ENCODE peak calls at places on chromosomes 16 and 17, in ten cellular contexts. One of them, this sample, is unnamed.
A peak's percentile ranks its signal among the peaks of the same experiment; 100 is the strongest.

GRCh38 chr16:89191033-89191900 is 9.1 kb downstream of the SLC22A31 start:
- DNase-seq in uterus: no peak
- DNase-seq in GM23338: no peak
- DNase-seq in MM.1S: no peak
- DNase-seq in thoracic aorta: no peak
- DNase-seq in GM23248: no peak
- DNase-seq in small intestine: no peak
- DNase-seq in mesendoderm: no peak
- DNase-seq in fibroblast of lung: no peak
- DNase-seq in cardiac muscle cell: no peak
- DNase-seq in this sample: no peak

GRCh38 chr16:29943846-29944669 is 17.8 kb upstream of the TMEM219 start:
- DNase-seq in uterus: peak; percentile 74
- DNase-seq in GM23338: peak; percentile 80
- DNase-seq in MM.1S: no peak
- DNase-seq in thoracic aorta: no peak
- DNase-seq in GM23248: peak; percentile 98
- DNase-seq in small intestine: peak; percentile 97
- DNase-seq in mesendoderm: peak; percentile 99
- DNase-seq in fibroblast of lung: peak; percentile 99
- DNase-seq in cardiac muscle cell: peak; percentile 27
- DNase-seq in this sample: no peak

GRCh38 chr17:37483311-37484039 is 6.2 kb upstream of the DUSP14 start:
- DNase-seq in uterus: peak; percentile 36
- DNase-seq in GM23338: peak; percentile 56
- DNase-seq in MM.1S: no peak
- DNase-seq in thoracic aorta: no peak
- DNase-seq in GM23248: peak; percentile 89
- DNase-seq in small intestine: no peak
- DNase-seq in mesendoderm: peak; percentile 65
- DNase-seq in fibroblast of lung: peak; percentile 75
- DNase-seq in cardiac muscle cell: no peak
- DNase-seq in this sample: no peak

GRCh38 chr16:57609541-57610401 is 18.7 kb upstream of the ADGRG1 start:
- DNase-seq in uterus: no peak
- DNase-seq in GM23338: no peak
- DNase-seq in MM.1S: peak; percentile 95
- DNase-seq in thoracic aorta: no peak
- DNase-seq in GM23248: no peak
- DNase-seq in small intestine: peak; percentile 58
- DNase-seq in mesendoderm: no peak
- DNase-seq in fibroblast of lung: peak; percentile 15
- DNase-seq in cardiac muscle cell: no peak
- DNase-seq in this sample: no peak

GRCh38 chr17:32249475-32249874 is 16.2 kb upstream of the RHBDL3 start:
- DNase-seq in uterus: no peak
- DNase-seq in GM23338: no peak
- DNase-seq in MM.1S: no peak
- DNase-seq in thoracic aorta: no peak
- DNase-seq in GM23248: no peak
- DNase-seq in small intestine: no peak
- DNase-seq in mesendoderm: peak; percentile 68
- DNase-seq in fibroblast of lung: no peak
- DNase-seq in cardiac muscle cell: no peak
- DNase-seq in this sample: no peak

GRCh38 chr17:81300586-81301155 is 5.6 kb upstream of the SLC38A10 start:
- DNase-seq in uterus: no peak
- DNase-seq in GM23338: no peak
- DNase-seq in MM.1S: no peak
- DNase-seq in thoracic aorta: no peak
- DNase-seq in GM23248: no peak
- DNase-seq in small intestine: no peak
- DNase-seq in mesendoderm: no peak
- DNase-seq in fibroblast of lung: no peak
- DNase-seq in cardiac muscle cell: no peak
- DNase-seq in this sample: no peak

GRCh38 chr17:65498831-65499230 is 62.6 kb downstream of the AXIN2 start:
- DNase-seq in uterus: no peak
- DNase-seq in GM23338: no peak
- DNase-seq in MM.1S: no peak
- DNase-seq in thoracic aorta: no peak
- DNase-seq in GM23248: no peak
- DNase-seq in small intestine: no peak
- DNase-seq in mesendoderm: no peak
- DNase-seq in fibroblast of lung: no peak
- DNase-seq in cardiac muscle cell: no peak
- DNase-seq in this sample: no peak

GRCh38 chr17:7834554-7834890 is 505 bp downstream of the KDM6B start:
- DNase-seq in uterus: peak; percentile 73
- DNase-seq in GM23338: peak; percentile 48
- DNase-seq in MM.1S: peak; percentile 42
- DNase-seq in thoracic aorta: no peak
- DNase-seq in GM23248: peak; percentile 61
- DNase-seq in small intestine: peak; percentile 79
- DNase-seq in mesendoderm: no peak
- DNase-seq in fibroblast of lung: no peak
- DNase-seq in cardiac muscle cell: no peak
- DNase-seq in this sample: peak; percentile 72

DNA sequence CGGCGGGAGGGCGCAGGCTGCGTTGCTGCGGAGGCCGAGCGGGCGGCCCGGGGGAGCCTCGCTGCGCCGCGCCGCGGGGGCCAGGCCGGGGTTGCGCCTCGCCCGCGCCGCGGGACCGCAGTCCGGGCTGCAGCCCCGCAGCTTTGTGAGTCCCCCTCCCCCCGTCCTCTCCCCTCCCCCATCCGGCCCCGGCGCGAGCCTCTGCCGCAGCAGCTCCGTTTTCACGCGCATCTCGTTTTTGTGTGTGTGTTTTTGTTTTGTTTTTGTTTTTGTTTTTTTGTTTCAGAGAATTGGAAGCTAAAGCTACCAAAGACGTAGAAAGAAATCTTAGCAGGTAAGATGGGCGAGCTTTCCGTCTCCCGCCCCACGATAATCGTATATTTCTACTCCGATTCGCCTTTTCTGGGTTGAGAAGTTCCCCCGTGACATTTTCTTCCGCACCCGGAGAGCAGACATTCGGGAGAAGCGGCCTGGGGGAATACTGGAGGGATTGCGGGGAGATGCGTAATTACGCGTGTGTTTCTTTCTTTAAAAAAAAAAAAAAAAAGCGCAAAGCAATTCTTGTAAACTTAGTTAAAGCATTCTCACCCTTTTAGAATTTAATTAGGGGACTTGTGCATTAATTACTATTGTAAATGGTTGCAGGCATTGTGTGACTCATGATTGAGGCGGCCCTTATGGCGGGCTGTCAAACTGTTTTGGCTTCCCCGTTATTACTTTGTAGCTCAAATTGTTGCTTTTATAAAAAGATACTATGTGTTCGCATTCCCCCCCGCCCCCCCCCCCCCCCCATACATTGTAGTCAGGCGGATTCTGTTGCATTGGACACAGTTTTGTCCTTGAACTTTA is 740 bp downstream of the TNRC6A start:
- DNase-seq in uterus: peak; percentile 30
- DNase-seq in GM23338: peak; percentile 51
- DNase-seq in MM.1S: peak; percentile 19
- DNase-seq in thoracic aorta: no peak
- DNase-seq in GM23248: peak; percentile 65
- DNase-seq in small intestine: peak; percentile 25
- DNase-seq in mesendoderm: peak; percentile 38
- DNase-seq in fibroblast of lung: no peak
- DNase-seq in cardiac muscle cell: peak; percentile 18
- DNase-seq in this sample: peak; percentile 21
- H3K4me3 ChIP-seq in uterus: peak overlapping the region; percentile 83
- H3K4me3 ChIP-seq in GM23338: peak overlapping the region; percentile 91
- H3K4me3 ChIP-seq in MM.1S: peak overlapping the region; percentile 90
- H3K4me3 ChIP-seq in thoracic aorta: peak overlapping the region; percentile 90
- H3K4me3 ChIP-seq in GM23248: peak overlapping the region; percentile 100
- H3K4me3 ChIP-seq in small intestine: peak overlapping the region; percentile 99
- H3K4me3 ChIP-seq in mesendoderm: peak overlapping the region; percentile 92
- H3K4me3 ChIP-seq in fibroblast of lung: peak overlapping the region; percentile 95
- H3K4me3 ChIP-seq in cardiac muscle cell: peak overlapping the region; percentile 100
- H3K4me3 ChIP-seq in this sample: peak overlapping the region; percentile 95

GRCh38 chr17:48576479-48577309 is 1.5 kb downstream of the HOXB4 start:
- DNase-seq in uterus: peak; percentile 57
- DNase-seq in GM23338: no peak
- DNase-seq in MM.1S: no peak
- DNase-seq in thoracic aorta: no peak
- DNase-seq in GM23248: peak; percentile 68
- DNase-seq in small intestine: no peak
- DNase-seq in mesendoderm: no peak
- DNase-seq in fibroblast of lung: peak; percentile 92
- DNase-seq in cardiac muscle cell: no peak
- DNase-seq in this sample: no peak

GRCh38 chr17:48571826-48572417 is 6.2 kb downstream of the HOXB4 start:
- DNase-seq in uterus: no peak
- DNase-seq in GM23338: no peak
- DNase-seq in MM.1S: no peak
- DNase-seq in thoracic aorta: no peak
- DNase-seq in GM23248: no peak
- DNase-seq in small intestine: no peak
- DNase-seq in mesendoderm: no peak
- DNase-seq in fibroblast of lung: no peak
- DNase-seq in cardiac muscle cell: no peak
- DNase-seq in this sample: no peak

GRCh38 chr17:48575673-48576478 is 2.3 kb downstream of the HOXB4 start:
- DNase-seq in uterus: no peak
- DNase-seq in GM23338: no peak
- DNase-seq in MM.1S: peak; percentile 33
- DNase-seq in thoracic aorta: no peak
- DNase-seq in GM23248: no peak
- DNase-seq in small intestine: no peak
- DNase-seq in mesendoderm: no peak
- DNase-seq in fibroblast of lung: no peak
- DNase-seq in cardiac muscle cell: no peak
- DNase-seq in this sample: no peak

GRCh38 chr17:48575066-48575582 is 3.0 kb downstream of the HOXB4 start:
- DNase-seq in uterus: no peak
- DNase-seq in GM23338: no peak
- DNase-seq in MM.1S: no peak
- DNase-seq in thoracic aorta: no peak
- DNase-seq in GM23248: no peak
- DNase-seq in small intestine: no peak
- DNase-seq in mesendoderm: no peak
- DNase-seq in fibroblast of lung: peak; percentile 81
- DNase-seq in cardiac muscle cell: no peak
- DNase-seq in this sample: no peak

DNA sequence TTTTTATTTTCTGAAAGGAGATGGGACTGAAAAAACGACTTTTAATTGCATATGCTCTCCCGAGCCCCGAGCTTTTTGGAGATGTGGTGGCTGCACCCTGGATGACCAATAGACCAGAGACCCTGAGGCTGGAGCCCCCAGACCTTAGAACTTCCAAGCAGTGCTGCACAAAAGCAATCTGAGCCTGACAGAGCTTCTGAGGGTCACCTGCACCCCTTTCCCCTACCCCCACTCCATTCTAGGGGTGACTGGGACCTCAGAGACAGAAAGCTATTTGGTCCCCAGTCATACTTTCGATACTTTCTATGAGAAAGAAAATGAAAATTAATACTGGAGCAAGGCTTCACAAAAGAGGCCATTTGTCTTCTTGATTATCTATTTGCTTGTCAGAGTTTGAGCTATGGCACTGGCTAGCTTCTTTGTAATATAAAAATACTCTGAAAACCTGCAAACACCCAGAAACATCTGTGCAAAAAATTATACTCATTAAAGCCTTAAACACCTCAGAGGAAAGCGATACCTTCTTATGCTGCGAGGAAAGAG is 3.6 kb downstream of the HOXB4 start:
- DNase-seq in uterus: no peak
- DNase-seq in GM23338: no peak
- DNase-seq in MM.1S: no peak
- DNase-seq in thoracic aorta: no peak
- DNase-seq in GM23248: no peak
- DNase-seq in small intestine: no peak
- DNase-seq in mesendoderm: no peak
- DNase-seq in fibroblast of lung: no peak
- DNase-seq in cardiac muscle cell: no peak
- DNase-seq in this sample: no peak
- H3K4me1 ChIP-seq in uterus: no peaks in the 10 kb centered on the region
- H3K4me1 ChIP-seq in GM23338: peaks cover 58% of the 10 kb centered on the region
- H3K4me1 ChIP-seq in MM.1S: peaks cover 8% of the 10 kb centered on the region
- H3K4me1 ChIP-seq in thoracic aorta: peaks cover 39% of the 10 kb centered on the region
- H3K4me1 ChIP-seq in GM23248: peaks cover 36% of the 10 kb centered on the region
- H3K4me1 ChIP-seq in small intestine: no peaks in the 10 kb centered on the region
- H3K4me1 ChIP-seq in mesendoderm: peaks cover 3% of the 10 kb centered on the region
- H3K4me1 ChIP-seq in fibroblast of lung: peaks cover 14% of the 10 kb centered on the region
- H3K4me1 ChIP-seq in cardiac muscle cell: peaks cover 20% of the 10 kb centered on the region
- H3K4me1 ChIP-seq in this sample: peaks cover 21% of the 10 kb centered on the region

DNA sequence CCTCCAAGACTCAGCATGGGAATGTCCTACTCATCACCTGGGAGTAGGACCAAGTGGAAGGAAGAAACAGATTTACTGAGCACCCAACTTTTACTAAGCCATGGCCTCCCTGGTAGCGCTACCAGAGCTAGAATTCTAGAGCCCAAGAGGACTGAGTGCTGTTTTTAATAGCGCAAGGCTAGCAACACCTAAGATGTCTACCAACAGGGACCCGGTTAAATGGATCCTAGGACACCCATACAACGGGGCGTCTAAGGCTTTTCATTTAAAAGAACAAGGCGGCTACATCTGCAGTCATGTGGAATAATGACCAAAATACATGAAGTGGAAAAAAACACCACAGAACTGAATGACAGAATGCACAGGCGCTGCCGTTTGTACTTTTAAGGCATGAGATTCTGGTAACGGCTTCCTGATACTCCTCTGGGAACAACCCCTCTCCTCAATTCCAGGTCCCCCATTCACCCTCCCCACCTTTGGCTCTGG is 5.1 kb downstream of the GGA2 start:
- DNase-seq in uterus: no peak
- DNase-seq in GM23338: no peak
- DNase-seq in MM.1S: no peak
- DNase-seq in thoracic aorta: no peak
- DNase-seq in GM23248: no peak
- DNase-seq in small intestine: no peak
- DNase-seq in mesendoderm: no peak
- DNase-seq in fibroblast of lung: peak; percentile 39
- DNase-seq in cardiac muscle cell: no peak
- DNase-seq in this sample: no peak
- H3K4me3 ChIP-seq in uterus: no peak overlapping the region
- H3K4me3 ChIP-seq in GM23338: no peak overlapping the region
- H3K4me3 ChIP-seq in MM.1S: no peak overlapping the region
- H3K4me3 ChIP-seq in thoracic aorta: no peak overlapping the region
- H3K4me3 ChIP-seq in GM23248: peak overlapping the region; percentile 23
- H3K4me3 ChIP-seq in small intestine: no peak overlapping the region
- H3K4me3 ChIP-seq in mesendoderm: no peak overlapping the region
- H3K4me3 ChIP-seq in fibroblast of lung: no peak overlapping the region
- H3K4me3 ChIP-seq in cardiac muscle cell: no peak overlapping the region
- H3K4me3 ChIP-seq in this sample: no peak overlapping the region

GRCh38 chr16:1141716-1142115 is 11.2 kb upstream of the CACNA1H start:
- DNase-seq in uterus: no peak
- DNase-seq in GM23338: no peak
- DNase-seq in MM.1S: no peak
- DNase-seq in thoracic aorta: no peak
- DNase-seq in GM23248: no peak
- DNase-seq in small intestine: no peak
- DNase-seq in mesendoderm: no peak
- DNase-seq in fibroblast of lung: no peak
- DNase-seq in cardiac muscle cell: no peak
- DNase-seq in this sample: no peak

GRCh38 chr16:1142911-1143310 is 10.0 kb upstream of the CACNA1H start:
- DNase-seq in uterus: no peak
- DNase-seq in GM23338: no peak
- DNase-seq in MM.1S: no peak
- DNase-seq in thoracic aorta: no peak
- DNase-seq in GM23248: no peak
- DNase-seq in small intestine: no peak
- DNase-seq in mesendoderm: no peak
- DNase-seq in fibroblast of lung: no peak
- DNase-seq in cardiac muscle cell: no peak
- DNase-seq in this sample: no peak

GRCh38 chr16:1145383-1146100 is 7.4 kb upstream of the CACNA1H start:
- DNase-seq in uterus: no peak
- DNase-seq in GM23338: no peak
- DNase-seq in MM.1S: no peak
- DNase-seq in thoracic aorta: no peak
- DNase-seq in GM23248: no peak
- DNase-seq in small intestine: no peak
- DNase-seq in mesendoderm: no peak
- DNase-seq in fibroblast of lung: no peak
- DNase-seq in cardiac muscle cell: no peak
- DNase-seq in this sample: no peak

GRCh38 chr16:1144476-1145382 is 8.2 kb upstream of the CACNA1H start:
- DNase-seq in uterus: no peak
- DNase-seq in GM23338: no peak
- DNase-seq in MM.1S: no peak
- DNase-seq in thoracic aorta: no peak
- DNase-seq in GM23248: no peak
- DNase-seq in small intestine: no peak
- DNase-seq in mesendoderm: no peak
- DNase-seq in fibroblast of lung: no peak
- DNase-seq in cardiac muscle cell: no peak
- DNase-seq in this sample: no peak

DNA sequence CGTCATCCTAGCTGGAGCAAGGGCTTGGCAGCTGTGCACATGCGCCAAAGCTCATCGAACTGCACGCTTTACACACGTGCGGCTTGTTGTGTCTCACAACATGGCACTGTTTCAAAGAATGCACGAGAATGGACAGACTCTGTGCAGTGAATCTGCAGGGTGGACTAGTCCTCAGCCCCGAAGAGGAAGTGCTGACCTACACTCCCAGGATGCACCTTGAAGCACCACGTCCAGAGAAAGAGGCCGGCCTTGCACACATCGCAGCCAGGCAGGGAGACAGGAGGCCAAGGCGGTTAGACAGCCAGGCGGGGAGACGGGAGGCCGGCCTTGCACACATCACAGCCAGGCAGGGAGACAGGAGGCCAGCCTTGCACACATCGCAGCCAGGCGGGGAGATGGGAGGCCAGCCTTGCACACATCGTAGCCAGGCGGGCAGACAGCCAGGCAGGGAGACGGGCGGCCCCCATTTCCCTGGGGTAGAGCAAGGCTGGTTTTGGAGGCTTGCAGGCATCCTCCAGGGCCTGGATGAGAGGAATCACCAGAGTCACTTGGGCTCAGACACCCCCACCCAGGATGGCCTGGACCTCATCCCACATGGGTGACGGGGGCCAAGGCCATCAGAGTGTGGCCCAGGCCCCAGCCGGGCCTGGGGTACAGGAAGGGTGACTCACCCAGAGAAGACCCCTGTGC is 9.0 kb upstream of the CACNA1H start:
- DNase-seq in uterus: no peak
- DNase-seq in GM23338: no peak
- DNase-seq in MM.1S: no peak
- DNase-seq in thoracic aorta: no peak
- DNase-seq in GM23248: no peak
- DNase-seq in small intestine: no peak
- DNase-seq in mesendoderm: no peak
- DNase-seq in fibroblast of lung: no peak
- DNase-seq in cardiac muscle cell: no peak
- DNase-seq in this sample: no peak
- H3K4me1 ChIP-seq in uterus: no peaks in the 10 kb centered on the region
- H3K4me1 ChIP-seq in GM23338: no peaks in the 10 kb centered on the region
- H3K4me1 ChIP-seq in MM.1S: no peaks in the 10 kb centered on the region
- H3K4me1 ChIP-seq in thoracic aorta: no peaks in the 10 kb centered on the region
- H3K4me1 ChIP-seq in GM23248: no peaks in the 10 kb centered on the region
- H3K4me1 ChIP-seq in small intestine: no peaks in the 10 kb centered on the region
- H3K4me1 ChIP-seq in mesendoderm: no peaks in the 10 kb centered on the region
- H3K4me1 ChIP-seq in fibroblast of lung: no peaks in the 10 kb centered on the region
- H3K4me1 ChIP-seq in cardiac muscle cell: no peaks in the 10 kb centered on the region
- H3K4me1 ChIP-seq in this sample: no peaks in the 10 kb centered on the region